ENCODE peak calls at places on chromosomes 7 and 10, in five cellular contexts. One of them, this sample, is unnamed.

GRCh38 chr7:51346136-51346535 is 29.5 kb upstream of the COBL start:
- DNase-seq in K562: no peak
- DNase-seq in SK-N-SH: no peak
- DNase-seq in transverse colon: no peak
- DNase-seq in stomach: no peak
- DNase-seq in this sample: no peak

GRCh38 chr7:101555269-101555920 is 73.7 kb downstream of the MYL10 start:
- DNase-seq in K562: no peak
- DNase-seq in SK-N-SH: no peak
- DNase-seq in transverse colon: peak
- DNase-seq in stomach: no peak
- DNase-seq in this sample: no peak

GRCh38 chr7:108592633-108593277 is 23.1 kb downstream of the DNAJB9 start:
- DNase-seq in transverse colon: no peak
- DNase-seq in stomach: no peak
- DNase-seq in SK-N-SH: peak
- DNase-seq in K562: no peak
- DNase-seq in this sample: no peak

GRCh38 chr10:89887830-89888229 is 186.4 kb downstream of the KIF20B start:
- DNase-seq in K562: no peak
- DNase-seq in stomach: no peak
- DNase-seq in transverse colon: no peak
- DNase-seq in SK-N-SH: no peak
- DNase-seq in this sample: no peak

GRCh38 chr7:128963327-128963757 is 25.6 kb downstream of the IRF5 start:
- DNase-seq in stomach: no peak
- DNase-seq in transverse colon: no peak
- DNase-seq in K562: no peak
- DNase-seq in SK-N-SH: no peak
- DNase-seq in this sample: no peak

GRCh38 chr7:45646207-45646821 is 72.1 kb downstream of the ADCY1 start:
- DNase-seq in K562: no peak
- DNase-seq in stomach: peak
- DNase-seq in SK-N-SH: no peak
- DNase-seq in transverse colon: no peak
- DNase-seq in this sample: no peak

GRCh38 chr10:98361131-98361633 is 53.8 kb downstream of the PYROXD2 start:
- DNase-seq in transverse colon: peak
- DNase-seq in stomach: peak
- DNase-seq in SK-N-SH: no peak
- DNase-seq in K562: peak
- DNase-seq in this sample: peak

GRCh38 chr10:24737001-24737400 is 13.3 kb upstream of the ARHGAP21 start:
- DNase-seq in SK-N-SH: no peak
- DNase-seq in stomach: no peak
- DNase-seq in transverse colon: no peak
- DNase-seq in K562: no peak
- DNase-seq in this sample: no peak

GRCh38 chr10:132645630-132646442 is 108.2 kb downstream of the INPP5A start:
- DNase-seq in transverse colon: no peak
- DNase-seq in SK-N-SH: no peak
- DNase-seq in stomach: no peak
- DNase-seq in K562: no peak
- DNase-seq in this sample: no peak

GRCh38 chr7:97971990-97972943 is 17.7 kb downstream of the OCM2 start:
- DNase-seq in transverse colon: peak
- DNase-seq in stomach: peak
- DNase-seq in K562: peak
- DNase-seq in SK-N-SH: peak
- DNase-seq in this sample: peak

GRCh38 chr10:95482501-95483248 is 78.5 kb downstream of the SORBS1 start:
- DNase-seq in stomach: no peak
- DNase-seq in transverse colon: no peak
- DNase-seq in SK-N-SH: no peak
- DNase-seq in K562: no peak
- DNase-seq in this sample: no peak

GRCh38 chr10:95478185-95478584 is 83.0 kb downstream of the SORBS1 start:
- DNase-seq in stomach: no peak
- DNase-seq in K562: no peak
- DNase-seq in SK-N-SH: no peak
- DNase-seq in transverse colon: no peak
- DNase-seq in this sample: no peak

GRCh38 chr10:95480901-95481491 is 80.2 kb downstream of the SORBS1 start:
- DNase-seq in SK-N-SH: no peak
- DNase-seq in K562: no peak
- DNase-seq in stomach: no peak
- DNase-seq in transverse colon: no peak
- DNase-seq in this sample: no peak

GRCh38 chr10:95478935-95479334 is 82.2 kb downstream of the SORBS1 start:
- DNase-seq in K562: no peak
- DNase-seq in transverse colon: no peak
- DNase-seq in SK-N-SH: no peak
- DNase-seq in stomach: no peak
- DNase-seq in this sample: no peak

GRCh38 chr10:95480102-95480900 is 80.9 kb downstream of the SORBS1 start:
- DNase-seq in stomach: no peak
- DNase-seq in K562: no peak
- DNase-seq in SK-N-SH: no peak
- DNase-seq in transverse colon: no peak
- DNase-seq in this sample: no peak
- TF ChIP-seq EP300 in stomach: peak
- TF ChIP-seq EP300 in K562: no peak
- TF ChIP-seq EP300 in SK-N-SH: no peak
- TF ChIP-seq EP300 in transverse colon: peak
- TF ChIP-seq EP300 in this sample: no peak

GRCh38 chr7:130473289-130473688 is 18.6 kb upstream of the MEST start:
- DNase-seq in transverse colon: no peak
- DNase-seq in stomach: no peak
- DNase-seq in SK-N-SH: no peak
- DNase-seq in K562: no peak
- DNase-seq in this sample: no peak

GRCh38 chr7:130480001-130480400 is 11.9 kb upstream of the MEST start:
- DNase-seq in stomach: no peak
- DNase-seq in transverse colon: no peak
- DNase-seq in SK-N-SH: no peak
- DNase-seq in K562: no peak
- DNase-seq in this sample: no peak

GRCh38 chr7:130473877-130474276 is 18.0 kb upstream of the MEST start:
- DNase-seq in transverse colon: no peak
- DNase-seq in K562: no peak
- DNase-seq in SK-N-SH: no peak
- DNase-seq in stomach: no peak
- DNase-seq in this sample: no peak

GRCh38 chr7:130471974-130472373 is 19.9 kb upstream of the MEST start:
- DNase-seq in transverse colon: no peak
- DNase-seq in K562: no peak
- DNase-seq in stomach: no peak
- DNase-seq in SK-N-SH: no peak
- DNase-seq in this sample: no peak

DNA sequence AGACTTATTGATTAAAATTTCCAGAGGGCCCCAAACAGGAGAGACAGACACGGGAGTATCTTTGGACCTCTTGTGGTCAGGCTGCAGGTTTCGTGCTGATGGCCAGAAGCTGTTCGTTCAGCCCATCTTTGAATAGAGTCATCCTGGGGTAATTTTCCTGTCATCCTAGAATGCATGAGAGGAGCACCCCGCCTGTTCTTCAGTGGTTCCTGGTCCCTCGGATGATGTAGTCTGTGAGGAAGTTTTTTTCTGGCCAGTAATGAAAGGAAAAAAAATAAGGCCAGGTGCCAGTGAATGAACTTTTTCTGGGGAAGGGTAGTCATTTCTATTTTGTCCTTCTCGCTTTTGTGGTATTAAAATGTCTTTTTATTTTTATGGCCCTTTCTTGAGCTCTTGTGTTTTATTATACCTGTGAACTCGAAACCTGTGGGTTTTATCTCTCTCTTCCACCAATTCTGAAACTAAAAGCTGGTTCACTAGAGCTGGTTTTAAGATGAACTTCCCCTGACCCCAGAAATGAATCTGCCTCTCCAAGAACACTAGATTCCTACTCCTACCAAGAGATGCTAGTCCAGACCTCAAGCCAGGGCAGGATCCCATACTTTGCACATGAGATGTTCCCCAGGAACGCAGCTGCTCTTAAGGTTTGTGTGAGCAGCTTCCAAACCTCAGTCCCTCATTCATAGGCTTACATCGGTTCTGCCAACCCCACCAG is 15.4 kb upstream of the MEST start:
- DNase-seq in transverse colon: no peak
- DNase-seq in K562: no peak
- DNase-seq in SK-N-SH: no peak
- DNase-seq in stomach: no peak
- DNase-seq in this sample: no peak
- H3K4me3 ChIP-seq in transverse colon: no peak
- H3K4me3 ChIP-seq in K562: no peak
- H3K4me3 ChIP-seq in SK-N-SH: no peak
- H3K4me3 ChIP-seq in stomach: no peak
- H3K4me3 ChIP-seq in this sample: no peak

DNA sequence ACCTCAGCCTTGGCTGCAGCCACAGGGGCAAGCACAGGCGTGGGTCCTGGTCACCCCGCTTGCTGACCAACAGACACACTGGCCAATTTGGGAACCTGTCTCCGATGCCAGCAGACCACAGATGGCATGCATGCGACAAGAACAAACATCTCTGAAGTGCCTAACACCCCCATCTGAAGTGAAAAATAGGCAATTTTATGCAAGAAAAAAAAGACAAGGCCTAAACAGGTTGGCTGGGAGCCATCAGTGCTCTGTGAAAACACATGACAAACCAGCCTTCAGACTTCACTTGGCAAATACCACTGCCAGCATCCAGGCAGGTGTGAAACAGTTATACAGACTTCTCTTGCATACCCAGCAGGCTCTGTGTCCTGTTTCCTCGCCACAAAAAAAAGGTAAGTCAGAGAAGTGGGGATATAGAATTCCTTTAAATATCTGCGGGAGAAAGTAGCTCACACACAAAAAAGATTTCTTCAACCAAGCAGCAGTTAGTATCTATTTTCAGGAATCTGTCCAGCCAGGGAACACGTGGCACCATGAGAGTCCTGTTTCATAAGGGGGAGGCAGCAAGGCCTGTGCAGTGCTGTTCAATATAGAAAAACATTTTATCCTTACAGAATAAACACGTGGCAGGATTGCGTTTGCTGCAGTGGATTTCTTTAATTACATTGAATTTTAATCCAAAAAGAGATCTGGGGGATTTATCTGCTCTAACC is 293.4 kb upstream of the MKLN1 start:
- DNase-seq in K562: no peak
- DNase-seq in SK-N-SH: no peak
- DNase-seq in stomach: no peak
- DNase-seq in transverse colon: no peak
- DNase-seq in this sample: no peak
- TF ChIP-seq POLR2AphosphoS5 in K562: no peak
- TF ChIP-seq POLR2AphosphoS5 in SK-N-SH: no peak
- TF ChIP-seq POLR2AphosphoS5 in stomach: no peak
- TF ChIP-seq POLR2AphosphoS5 in transverse colon: no peak
- TF ChIP-seq POLR2AphosphoS5 in this sample: no peak

GRCh38 chr10:45282061-45282460 is 33.3 kb downstream of the OR13A1 start:
- DNase-seq in stomach: no peak
- DNase-seq in SK-N-SH: no peak
- DNase-seq in K562: no peak
- DNase-seq in transverse colon: no peak
- DNase-seq in this sample: no peak

GRCh38 chr10:45278860-45279498 is 36.4 kb downstream of the OR13A1 start:
- DNase-seq in stomach: peak
- DNase-seq in K562: peak
- DNase-seq in SK-N-SH: no peak
- DNase-seq in transverse colon: no peak
- DNase-seq in this sample: no peak

GRCh38 chr10:45279702-45280101 is 35.7 kb downstream of the OR13A1 start:
- DNase-seq in transverse colon: no peak
- DNase-seq in K562: no peak
- DNase-seq in stomach: no peak
- DNase-seq in SK-N-SH: no peak
- DNase-seq in this sample: no peak

GRCh38 chr10:45274364-45274763 is 41.0 kb downstream of the OR13A1 start:
- DNase-seq in K562: no peak
- DNase-seq in transverse colon: no peak
- DNase-seq in stomach: no peak
- DNase-seq in SK-N-SH: no peak
- DNase-seq in this sample: no peak

GRCh38 chr10:45280113-45280512 is 35.3 kb downstream of the OR13A1 start:
- DNase-seq in SK-N-SH: no peak
- DNase-seq in K562: peak
- DNase-seq in transverse colon: no peak
- DNase-seq in stomach: peak
- DNase-seq in this sample: no peak
- TF ChIP-seq EP300 in SK-N-SH: no peak
- TF ChIP-seq EP300 in K562: peak
- TF ChIP-seq EP300 in transverse colon: no peak
- TF ChIP-seq EP300 in stomach: no peak
- TF ChIP-seq EP300 in this sample: no peak

GRCh38 chr7:102934670-102935069 is 21.9 kb downstream of the LRRC17 start:
- DNase-seq in K562: no peak
- DNase-seq in SK-N-SH: no peak
- DNase-seq in transverse colon: no peak
- DNase-seq in stomach: no peak
- DNase-seq in this sample: no peak
- H3K4me3 ChIP-seq in K562: no peak
- H3K4me3 ChIP-seq in SK-N-SH: no peak
- H3K4me3 ChIP-seq in transverse colon: no peak
- H3K4me3 ChIP-seq in stomach: peak
- H3K4me3 ChIP-seq in this sample: no peak

DNA sequence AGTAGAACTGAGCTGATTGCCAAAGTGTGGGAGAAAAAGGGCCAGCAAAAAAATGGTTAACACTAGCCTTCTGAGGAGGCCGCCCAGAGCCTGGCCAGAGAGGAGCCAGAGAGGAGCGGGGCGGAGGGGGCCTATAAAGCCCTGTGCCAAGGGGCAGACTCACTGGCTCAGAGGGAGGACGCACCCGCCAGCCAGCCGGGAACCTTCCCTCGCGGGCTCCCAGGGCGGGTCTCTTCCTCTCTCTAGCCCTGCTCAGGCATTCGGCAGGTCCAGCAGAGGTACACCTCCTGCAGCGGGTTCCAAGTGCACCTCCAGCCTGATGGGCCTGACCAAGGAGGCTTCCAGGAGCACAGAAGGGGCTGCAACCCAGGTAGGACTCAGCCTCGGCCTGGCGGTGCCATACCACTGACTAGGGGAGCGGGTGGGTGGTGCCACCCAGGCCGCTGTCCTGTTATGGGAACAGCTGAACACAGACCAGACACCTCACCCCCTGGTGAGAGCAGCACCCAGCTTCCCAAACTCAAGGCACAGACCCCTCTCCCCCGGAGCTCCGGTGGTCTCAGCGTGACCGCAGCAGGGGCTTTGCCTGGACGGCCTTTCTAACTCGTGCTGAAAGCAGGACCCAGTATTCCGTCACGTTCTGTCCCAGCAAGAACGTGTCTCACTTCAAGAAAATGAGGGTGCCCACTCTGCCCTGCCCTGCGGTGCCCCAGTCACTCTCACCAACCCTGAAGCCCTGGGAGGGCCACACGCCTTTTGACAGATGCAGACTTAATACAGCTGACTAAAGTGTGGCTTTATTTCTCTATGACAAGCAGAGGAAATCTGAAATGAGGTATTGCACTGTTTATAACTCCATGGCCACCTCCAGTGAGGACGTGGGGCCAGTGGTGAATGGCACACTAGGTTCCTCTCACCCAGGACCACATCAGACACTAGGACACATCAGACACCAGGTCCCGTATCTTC is at the start of gene GPER1:
- DNase-seq in transverse colon: peak
- DNase-seq in K562: no peak
- DNase-seq in stomach: peak
- DNase-seq in SK-N-SH: peak
- DNase-seq in this sample: peak
- TF ChIP-seq POLR2AphosphoS5 in transverse colon: peak
- TF ChIP-seq POLR2AphosphoS5 in K562: no peak
- TF ChIP-seq POLR2AphosphoS5 in stomach: peak
- TF ChIP-seq POLR2AphosphoS5 in SK-N-SH: peak
- TF ChIP-seq POLR2AphosphoS5 in this sample: peak

This sample was measured in esophagus muscularis mucosa.